ENCODE peak calls at places on chromosomes 4 and X, in ten cellular contexts. One of them, this sample, is unnamed.

GRCh38 chr4:3233391-3234071 is 15.4 kb upstream of the MSANTD1 start:
- DNase-seq in mammary epithelial cell: no peak
- DNase-seq in Peyer's patch: no peak
- DNase-seq in GM23338: peak
- DNase-seq in bronchial epithelial cell: peak
- DNase-seq in choroid plexus epithelial cell: peak
- DNase-seq in uterus: no peak
- DNase-seq in neural crest cell: no peak
- DNase-seq in brain microvascular endothelial cell: peak
- DNase-seq in upper lobe of right lung: no peak
- DNase-seq in this sample: peak

GRCh38 chrX:105564536-105564935 is 257.8 kb upstream of the NRK start:
- DNase-seq in mammary epithelial cell: peak
- DNase-seq in Peyer's patch: no peak
- DNase-seq in GM23338: no peak
- DNase-seq in bronchial epithelial cell: peak
- DNase-seq in choroid plexus epithelial cell: peak
- DNase-seq in uterus: no peak
- DNase-seq in neural crest cell: no peak
- DNase-seq in brain microvascular endothelial cell: peak
- DNase-seq in upper lobe of right lung: no peak
- DNase-seq in this sample: peak

GRCh38 chrX:43953218-43953617 is 20.0 kb downstream of the NDP start:
- DNase-seq in mammary epithelial cell: no peak
- DNase-seq in Peyer's patch: no peak
- DNase-seq in GM23338: no peak
- DNase-seq in bronchial epithelial cell: no peak
- DNase-seq in choroid plexus epithelial cell: no peak
- DNase-seq in uterus: no peak
- DNase-seq in neural crest cell: no peak
- DNase-seq in brain microvascular endothelial cell: no peak
- DNase-seq in upper lobe of right lung: no peak
- DNase-seq in this sample: peak

GRCh38 chr4:85823295-85823694 is 348.3 kb downstream of the ARHGAP24 start:
- DNase-seq in mammary epithelial cell: no peak
- DNase-seq in Peyer's patch: no peak
- DNase-seq in GM23338: peak
- DNase-seq in bronchial epithelial cell: peak
- DNase-seq in choroid plexus epithelial cell: peak
- DNase-seq in uterus: no peak
- DNase-seq in neural crest cell: no peak
- DNase-seq in brain microvascular endothelial cell: no peak
- DNase-seq in upper lobe of right lung: no peak
- DNase-seq in this sample: peak

GRCh38 chr4:120853101-120853940 is 69.2 kb downstream of the PRDM5 start:
- DNase-seq in mammary epithelial cell: no peak
- DNase-seq in Peyer's patch: no peak
- DNase-seq in GM23338: no peak
- DNase-seq in bronchial epithelial cell: no peak
- DNase-seq in choroid plexus epithelial cell: peak
- DNase-seq in uterus: no peak
- DNase-seq in neural crest cell: no peak
- DNase-seq in brain microvascular endothelial cell: no peak
- DNase-seq in upper lobe of right lung: no peak
- DNase-seq in this sample: peak

GRCh38 chrX:1386338-1387127 is 5.4 kb downstream of the SLC25A6 start:
- DNase-seq in mammary epithelial cell: no peak
- DNase-seq in Peyer's patch: peak
- DNase-seq in GM23338: no peak
- DNase-seq in bronchial epithelial cell: no peak
- DNase-seq in choroid plexus epithelial cell: no peak
- DNase-seq in uterus: no peak
- DNase-seq in neural crest cell: no peak
- DNase-seq in brain microvascular endothelial cell: no peak
- DNase-seq in upper lobe of right lung: peak
- DNase-seq in this sample: no peak

GRCh38 chr4:74230902-74231499 is 73.1 kb downstream of the MTHFD2L start:
- DNase-seq in mammary epithelial cell: peak
- DNase-seq in Peyer's patch: no peak
- DNase-seq in GM23338: no peak
- DNase-seq in bronchial epithelial cell: peak
- DNase-seq in choroid plexus epithelial cell: peak
- DNase-seq in uterus: no peak
- DNase-seq in neural crest cell: no peak
- DNase-seq in brain microvascular endothelial cell: peak
- DNase-seq in upper lobe of right lung: no peak
- DNase-seq in this sample: peak

GRCh38 chr4:85127653-85128052 is 161.2 kb upstream of the WDFY3 start:
- DNase-seq in mammary epithelial cell: peak
- DNase-seq in Peyer's patch: no peak
- DNase-seq in GM23338: peak
- DNase-seq in bronchial epithelial cell: peak
- DNase-seq in choroid plexus epithelial cell: peak
- DNase-seq in uterus: no peak
- DNase-seq in neural crest cell: peak
- DNase-seq in brain microvascular endothelial cell: no peak
- DNase-seq in upper lobe of right lung: no peak
- DNase-seq in this sample: no peak

GRCh38 chr4:39933689-39934590 is 43.8 kb downstream of the PDS5A start:
- DNase-seq in mammary epithelial cell: no peak
- DNase-seq in Peyer's patch: no peak
- DNase-seq in GM23338: peak
- DNase-seq in bronchial epithelial cell: no peak
- DNase-seq in choroid plexus epithelial cell: peak
- DNase-seq in uterus: no peak
- DNase-seq in neural crest cell: no peak
- DNase-seq in brain microvascular endothelial cell: peak
- DNase-seq in upper lobe of right lung: no peak
- DNase-seq in this sample: peak

GRCh38 chr4:168594121-168594520 is 97.3 kb downstream of the PALLD start:
- DNase-seq in mammary epithelial cell: no peak
- DNase-seq in Peyer's patch: no peak
- DNase-seq in GM23338: no peak
- DNase-seq in bronchial epithelial cell: peak
- DNase-seq in choroid plexus epithelial cell: no peak
- DNase-seq in uterus: no peak
- DNase-seq in neural crest cell: no peak
- DNase-seq in brain microvascular endothelial cell: no peak
- DNase-seq in upper lobe of right lung: no peak
- DNase-seq in this sample: no peak

GRCh38 chr4:76881375-76881774 is 16.6 kb downstream of the SOWAHB start:
- DNase-seq in mammary epithelial cell: peak
- DNase-seq in Peyer's patch: peak
- DNase-seq in GM23338: peak
- DNase-seq in bronchial epithelial cell: peak
- DNase-seq in choroid plexus epithelial cell: no peak
- DNase-seq in uterus: no peak
- DNase-seq in neural crest cell: no peak
- DNase-seq in brain microvascular endothelial cell: no peak
- DNase-seq in upper lobe of right lung: no peak
- DNase-seq in this sample: no peak

GRCh38 chr4:141569141-141569540 is 67.2 kb upstream of the IL15 start:
- DNase-seq in mammary epithelial cell: no peak
- DNase-seq in Peyer's patch: no peak
- DNase-seq in GM23338: no peak
- DNase-seq in bronchial epithelial cell: no peak
- DNase-seq in choroid plexus epithelial cell: peak
- DNase-seq in uterus: no peak
- DNase-seq in neural crest cell: no peak
- DNase-seq in brain microvascular endothelial cell: no peak
- DNase-seq in upper lobe of right lung: no peak
- DNase-seq in this sample: peak

GRCh38 chrX:26952213-26952612 is 510.9 kb downstream of the PPP4R3C start:
- DNase-seq in mammary epithelial cell: no peak
- DNase-seq in Peyer's patch: no peak
- DNase-seq in GM23338: no peak
- DNase-seq in bronchial epithelial cell: peak
- DNase-seq in choroid plexus epithelial cell: peak
- DNase-seq in uterus: no peak
- DNase-seq in neural crest cell: no peak
- DNase-seq in brain microvascular endothelial cell: no peak
- DNase-seq in upper lobe of right lung: no peak
- DNase-seq in this sample: no peak

GRCh38 chr4:173257732-173258717 is 76.1 kb downstream of the HMGB2 start:
- DNase-seq in mammary epithelial cell: peak
- DNase-seq in Peyer's patch: peak
- DNase-seq in GM23338: peak
- DNase-seq in bronchial epithelial cell: peak
- DNase-seq in choroid plexus epithelial cell: peak
- DNase-seq in uterus: peak
- DNase-seq in neural crest cell: peak
- DNase-seq in brain microvascular endothelial cell: peak
- DNase-seq in upper lobe of right lung: peak
- DNase-seq in this sample: peak

GRCh38 chrX:118554511-118554910 is 58.9 kb downstream of the DOCK11 start:
- DNase-seq in mammary epithelial cell: no peak
- DNase-seq in Peyer's patch: no peak
- DNase-seq in GM23338: no peak
- DNase-seq in bronchial epithelial cell: peak
- DNase-seq in choroid plexus epithelial cell: no peak
- DNase-seq in uterus: no peak
- DNase-seq in neural crest cell: no peak
- DNase-seq in brain microvascular endothelial cell: no peak
- DNase-seq in upper lobe of right lung: no peak
- DNase-seq in this sample: no peak

GRCh38 chr4:99402765-99403164 is 32.4 kb downstream of the ADH7 start:
- DNase-seq in mammary epithelial cell: no peak
- DNase-seq in Peyer's patch: no peak
- DNase-seq in GM23338: peak
- DNase-seq in bronchial epithelial cell: no peak
- DNase-seq in choroid plexus epithelial cell: no peak
- DNase-seq in uterus: no peak
- DNase-seq in neural crest cell: no peak
- DNase-seq in brain microvascular endothelial cell: no peak
- DNase-seq in upper lobe of right lung: no peak
- DNase-seq in this sample: no peak
- TF ChIP-seq CTCF in mammary epithelial cell: no peak
- TF ChIP-seq CTCF in Peyer's patch: no peak
- TF ChIP-seq CTCF in GM23338: peak
- TF ChIP-seq CTCF in bronchial epithelial cell: no peak
- TF ChIP-seq CTCF in choroid plexus epithelial cell: peak
- TF ChIP-seq CTCF in uterus: no peak
- TF ChIP-seq CTCF in neural crest cell: no peak
- TF ChIP-seq CTCF in brain microvascular endothelial cell: peak
- TF ChIP-seq CTCF in upper lobe of right lung: no peak
- TF ChIP-seq CTCF in this sample: no peak

DNA sequence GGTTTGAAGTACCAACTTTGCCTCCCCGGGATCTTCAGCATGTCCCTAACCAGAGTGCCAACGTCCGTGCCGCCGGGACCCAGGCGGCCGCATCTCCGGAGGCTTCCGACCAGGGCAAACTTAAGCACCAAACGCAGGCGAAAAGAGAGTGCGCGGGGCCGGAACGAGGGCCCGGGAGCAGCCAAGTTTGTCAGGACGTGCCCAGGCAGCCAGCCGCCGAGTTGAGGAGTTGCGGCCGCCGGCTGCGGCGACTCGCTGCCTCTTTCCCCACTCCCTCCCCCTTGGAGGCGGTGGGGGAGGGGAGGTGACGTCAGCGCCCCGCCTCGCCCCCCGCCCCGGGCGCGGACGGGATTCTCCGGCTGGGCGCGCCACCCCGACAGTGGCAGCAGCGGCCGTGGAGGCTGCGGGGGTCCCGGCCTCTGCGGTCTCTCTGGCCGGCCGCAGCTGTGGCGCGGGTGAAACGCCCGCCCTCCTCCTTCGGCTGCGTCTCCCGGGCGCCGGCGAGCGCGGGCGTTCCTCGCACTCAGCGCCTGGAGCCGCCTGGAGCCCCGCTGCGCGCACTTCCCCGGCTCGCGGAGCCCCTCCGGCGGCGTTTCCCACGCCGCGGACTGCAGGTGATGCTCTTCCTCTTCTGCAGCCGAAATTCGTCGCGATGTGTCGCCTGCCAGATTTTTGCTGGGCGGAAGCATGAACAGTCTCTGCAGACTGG is 2.9 kb upstream of the FAT1 start:
- DNase-seq in mammary epithelial cell: peak
- DNase-seq in Peyer's patch: peak
- DNase-seq in GM23338: peak
- DNase-seq in bronchial epithelial cell: peak
- DNase-seq in choroid plexus epithelial cell: peak
- DNase-seq in uterus: peak
- DNase-seq in neural crest cell: peak
- DNase-seq in brain microvascular endothelial cell: peak
- DNase-seq in upper lobe of right lung: peak
- DNase-seq in this sample: peak
- TF ChIP-seq CTCF in mammary epithelial cell: peak
- TF ChIP-seq CTCF in Peyer's patch: no peak
- TF ChIP-seq CTCF in GM23338: no peak
- TF ChIP-seq CTCF in bronchial epithelial cell: no peak
- TF ChIP-seq CTCF in choroid plexus epithelial cell: no peak
- TF ChIP-seq CTCF in uterus: no peak
- TF ChIP-seq CTCF in neural crest cell: no peak
- TF ChIP-seq CTCF in brain microvascular endothelial cell: no peak
- TF ChIP-seq CTCF in upper lobe of right lung: no peak
- TF ChIP-seq CTCF in this sample: no peak

GRCh38 chrX:143429021-143429570 is 88.2 kb downstream of the SPANXN3 start:
- DNase-seq in mammary epithelial cell: no peak
- DNase-seq in Peyer's patch: no peak
- DNase-seq in GM23338: no peak
- DNase-seq in bronchial epithelial cell: no peak
- DNase-seq in choroid plexus epithelial cell: no peak
- DNase-seq in uterus: no peak
- DNase-seq in neural crest cell: no peak
- DNase-seq in brain microvascular endothelial cell: peak
- DNase-seq in upper lobe of right lung: no peak
- DNase-seq in this sample: no peak
- TF ChIP-seq CTCF in mammary epithelial cell: no peak
- TF ChIP-seq CTCF in Peyer's patch: no peak
- TF ChIP-seq CTCF in GM23338: no peak
- TF ChIP-seq CTCF in bronchial epithelial cell: no peak
- TF ChIP-seq CTCF in choroid plexus epithelial cell: no peak
- TF ChIP-seq CTCF in uterus: no peak
- TF ChIP-seq CTCF in neural crest cell: no peak
- TF ChIP-seq CTCF in brain microvascular endothelial cell: no peak
- TF ChIP-seq CTCF in upper lobe of right lung: no peak
- TF ChIP-seq CTCF in this sample: no peak

GRCh38 chr4:113094327-113094726 is 44.9 kb downstream of the ANK2 start:
- DNase-seq in mammary epithelial cell: no peak
- DNase-seq in Peyer's patch: no peak
- DNase-seq in GM23338: no peak
- DNase-seq in bronchial epithelial cell: no peak
- DNase-seq in choroid plexus epithelial cell: no peak
- DNase-seq in uterus: no peak
- DNase-seq in neural crest cell: no peak
- DNase-seq in brain microvascular endothelial cell: no peak
- DNase-seq in upper lobe of right lung: no peak
- DNase-seq in this sample: no peak

GRCh38 chr4:113090954-113091353 is 41.5 kb downstream of the ANK2 start:
- DNase-seq in mammary epithelial cell: no peak
- DNase-seq in Peyer's patch: no peak
- DNase-seq in GM23338: no peak
- DNase-seq in bronchial epithelial cell: no peak
- DNase-seq in choroid plexus epithelial cell: no peak
- DNase-seq in uterus: no peak
- DNase-seq in neural crest cell: no peak
- DNase-seq in brain microvascular endothelial cell: no peak
- DNase-seq in upper lobe of right lung: no peak
- DNase-seq in this sample: no peak

DNA sequence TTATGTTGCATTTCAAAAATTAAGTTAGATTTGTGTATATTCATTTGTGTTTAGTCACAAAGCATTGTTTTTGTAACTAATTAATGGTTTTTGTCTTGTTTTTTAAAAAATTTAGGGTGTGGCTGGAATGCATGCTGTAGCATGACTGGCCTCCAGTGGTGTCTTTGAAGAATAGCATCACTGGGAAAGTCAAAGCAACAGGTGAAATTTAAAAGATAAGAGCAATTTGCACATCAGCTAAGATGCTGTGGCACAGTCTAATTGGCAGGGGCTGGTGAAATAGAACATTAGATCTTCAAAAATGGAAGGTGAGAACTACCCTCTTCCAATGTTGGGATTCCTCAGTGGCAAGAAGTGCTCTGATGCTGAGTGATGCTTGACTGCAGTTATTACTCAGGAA is 45.3 kb downstream of the ANK2 start:
- DNase-seq in mammary epithelial cell: no peak
- DNase-seq in Peyer's patch: no peak
- DNase-seq in GM23338: peak
- DNase-seq in bronchial epithelial cell: peak
- DNase-seq in choroid plexus epithelial cell: peak
- DNase-seq in uterus: no peak
- DNase-seq in neural crest cell: no peak
- DNase-seq in brain microvascular endothelial cell: no peak
- DNase-seq in upper lobe of right lung: no peak
- DNase-seq in this sample: peak
- TF ChIP-seq CTCF in mammary epithelial cell: peak
- TF ChIP-seq CTCF in Peyer's patch: peak
- TF ChIP-seq CTCF in GM23338: peak
- TF ChIP-seq CTCF in bronchial epithelial cell: peak
- TF ChIP-seq CTCF in choroid plexus epithelial cell: peak
- TF ChIP-seq CTCF in uterus: peak
- TF ChIP-seq CTCF in neural crest cell: peak
- TF ChIP-seq CTCF in brain microvascular endothelial cell: peak
- TF ChIP-seq CTCF in upper lobe of right lung: peak
- TF ChIP-seq CTCF in this sample: peak